ENCODE peak calls at places on chromosomes 7 and 10, in six cellular contexts. Y is GM12878, C is GM23338, Q is WTC11, V is K562, M is HepG2. I is an unnamed sample.

GRCh38 chr10:88108115-88108610 is 244.7 kb downstream of the PTEN start:
- DNase-seq in Y (peak; percentile 94), C (no peak), Q (no peak), V (no peak), M (no peak), I (no peak)

GRCh38 chr7:148863324-148863723 is 20.8 kb downstream of the EZH2 start:
- DNase-seq in Y (no peak), C (no peak), Q (no peak), V (no peak), M (no peak), I (no peak)

GRCh38 chr7:139451638-139452037 is 31.8 kb downstream of the KLRG2 start:
- DNase-seq in Y (no peak), C (no peak), Q (no peak), V (peak; percentile 59), M (no peak), I (no peak)

GRCh38 chr7:48518092-48518491 is 346.8 kb downstream of the ABCA13 start:
- DNase-seq in Y (no peak), C (no peak), Q (no peak), V (no peak), M (no peak), I (no peak)

GRCh38 chr7:96331233-96331632 is 9.3 kb upstream of the SLC25A13 start:
- DNase-seq in Y (no peak), C (no peak), Q (no peak), V (no peak), M (peak; percentile 69), I (no peak)

GRCh38 chr7:94111009-94111408 is 106.9 kb upstream of the BET1 start:
- DNase-seq in Y (no peak), C (no peak), Q (no peak), V (no peak), M (no peak), I (no peak)

GRCh38 chr7:95141755-95142154 is 182.6 kb downstream of the PON1 start:
- DNase-seq in Y (no peak), C (no peak), Q (no peak), V (no peak), M (no peak), I (no peak)

GRCh38 chr7:44854644-44855364 is 6.9 kb upstream of the H2AZ2 start:
- DNase-seq in Y (no peak), C (no peak), Q (no peak), V (no peak), M (no peak), I (no peak)

GRCh38 chr10:86400705-86401587 is 34.4 kb upstream of the GRID1 start:
- DNase-seq in Y (no peak), C (peak; percentile 47), Q (peak; percentile 50), V (no peak), M (peak; percentile 27), I (peak; percentile 83)

GRCh38 chr7:89839329-89839728 is 314.9 kb upstream of the STEAP1 start:
- DNase-seq in Y (no peak), C (no peak), Q (no peak), V (no peak), M (no peak), I (no peak)

GRCh38 chr7:152054377-152055230 is 29.1 kb downstream of the GALNT11 start:
- DNase-seq in Y (no peak), C (peak; percentile 23), Q (no peak), V (no peak), M (peak; percentile 68), I (no peak)

GRCh38 chr7:91397099-91397498 is 132.9 kb downstream of the FZD1 start:
- DNase-seq in Y (no peak), C (no peak), Q (no peak), V (no peak), M (no peak), I (no peak)

GRCh38 chr7:50068026-50068425 is 25.0 kb downstream of the ZPBP start:
- DNase-seq in Y (no peak), C (peak; percentile 25), Q (no peak), V (no peak), M (peak; percentile 12), I (no peak)

GRCh38 chr10:43261578-43261965 is 5.3 kb downstream of the RASGEF1A start:
- DNase-seq in Y (no peak), C (no peak), Q (no peak), V (no peak), M (no peak), I (no peak)

GRCh38 chr10:35259769-35260397 is 76.4 kb upstream of the CCNY start:
- DNase-seq in Y (no peak), C (no peak), Q (no peak), V (no peak), M (peak; percentile 14), I (no peak)

GRCh38 chr7:77538186-77538907 is 1.3 kb downstream of the PTPN12 start:
- DNase-seq in Y (no peak), C (peak; percentile 91), Q (peak; percentile 69), V (peak; percentile 75), M (peak; percentile 88), I (peak; percentile 65)

GRCh38 chr10:58577394-58577793 is 64.7 kb downstream of the BICC1 start:
- DNase-seq in Y (no peak), C (no peak), Q (no peak), V (no peak), M (no peak), I (no peak)

GRCh38 chr10:69810097-69810496 is 8.4 kb downstream of the COL13A1 start:
- DNase-seq in Y (no peak), C (no peak), Q (no peak), V (no peak), M (no peak), I (no peak)

GRCh38 chr7:64636386-64636785 is 29.5 kb upstream of the ZNF107 start:
- DNase-seq in Y (no peak), C (peak; percentile 51), Q (no peak), V (peak; percentile 16), M (no peak), I (no peak)

GRCh38 chr10:16954280-16955030 is 137.2 kb upstream of the RSU1 start:
- DNase-seq in Y (no peak), C (no peak), Q (no peak), V (no peak), M (no peak), I (no peak)

GRCh38 chr7:3157541-3158287 is 114.0 kb upstream of the CARD11 start:
- DNase-seq in Y (no peak), C (no peak), Q (no peak), V (no peak), M (peak; percentile 10), I (no peak)

GRCh38 chr10:15152556-15152955 is 15.9 kb downstream of the NMT2 start:
- DNase-seq in Y (no peak), C (no peak), Q (no peak), V (no peak), M (no peak), I (no peak)

GRCh38 chr10:55410415-55410885 is 609.4 kb upstream of the PCDH15 start:
- DNase-seq in Y (no peak), C (peak; percentile 54), Q (peak; percentile 18), V (no peak), M (no peak), I (peak; percentile 19)

GRCh38 chr7:64888901-64889685 is 14.0 kb upstream of the ZNF273 start:
- DNase-seq in Y (no peak), C (peak; percentile 53), Q (no peak), V (no peak), M (no peak), I (peak; percentile 62)

GRCh38 chr7:123847868-123848267 is 2.9 kb downstream of the HYAL4 start:
- DNase-seq in Y (no peak), C (no peak), Q (no peak), V (no peak), M (no peak), I (no peak)
- TF ChIP-seq CREB1 in Y (no peak), C (no peak), Q (no peak), V (no peak), M (no peak), I (no peak)

DNA sequence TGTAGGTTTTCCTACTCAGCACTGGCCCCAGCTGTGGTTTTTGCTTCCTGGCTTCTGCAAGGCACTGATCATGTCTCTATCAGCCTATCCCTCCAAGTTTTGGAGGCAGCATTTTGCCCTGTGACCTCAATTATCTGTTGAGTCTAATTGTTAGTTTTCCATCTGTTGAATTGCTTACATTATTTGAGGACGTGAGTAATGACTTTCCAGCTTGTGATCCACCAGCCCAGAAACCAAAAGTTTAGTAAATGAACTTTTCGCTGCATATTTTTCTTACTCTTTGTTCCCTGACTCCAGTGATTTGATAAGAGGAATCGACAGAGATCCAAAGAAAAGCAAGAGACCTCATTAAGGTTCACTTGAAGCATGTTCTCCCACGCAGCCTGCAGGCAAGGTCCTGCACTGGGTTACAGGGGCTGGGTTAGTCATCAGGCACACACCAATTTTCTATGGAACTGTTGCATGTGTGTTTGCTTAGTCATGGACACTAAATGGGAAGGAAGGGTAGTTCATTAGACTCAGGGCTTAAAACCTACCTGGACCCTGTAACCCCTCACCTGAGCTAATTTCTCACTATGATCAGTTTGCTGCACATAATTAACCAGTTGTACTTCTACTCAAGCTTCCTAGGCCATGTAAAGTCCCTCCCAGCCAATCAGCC is 57.2 kb downstream of the AKR1E2 start:
- DNase-seq in Y (no peak), C (no peak), Q (no peak), V (peak; percentile 63), M (peak; percentile 15), I (no peak)
- TF ChIP-seq CREB1 in Y (no peak), C (no peak), Q (no peak), V (no peak), M (no peak), I (no peak)

DNA sequence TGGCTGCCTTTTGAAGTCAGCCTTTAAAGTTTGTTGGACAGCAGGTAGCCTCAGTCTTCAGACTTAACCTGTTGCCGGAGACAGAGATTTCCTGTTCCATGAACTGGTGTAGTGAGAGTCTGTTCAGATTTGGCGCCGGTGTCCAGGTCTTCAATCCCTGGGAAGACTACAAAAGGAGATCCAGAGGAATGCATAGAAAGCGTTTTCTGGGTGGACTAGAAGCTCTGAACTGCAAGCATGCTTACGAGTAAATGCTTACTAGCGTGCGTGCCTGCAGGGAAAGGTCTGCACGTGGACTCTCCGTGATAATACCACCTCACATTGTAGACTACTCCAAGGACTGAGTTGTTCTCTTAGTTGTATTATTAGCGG is 872 bp downstream of the GLRX3 start:
- DNase-seq in Y (no peak), C (no peak), Q (no peak), V (no peak), M (peak; percentile 29), I (no peak)
- TF ChIP-seq CREB1 in Y (no peak), C (no peak), Q (no peak), V (no peak), M (no peak), I (no peak)

GRCh38 chr10:48506147-48506917 is 98.5 kb downstream of the ARHGAP22 start:
- DNase-seq in Y (no peak), C (no peak), Q (no peak), V (peak; percentile 81), M (peak; percentile 88), I (no peak)
- TF ChIP-seq CREB1 in Y (no peak), C (no peak), Q (no peak), V (no peak), M (peak; percentile 7), I (no peak)

DNA sequence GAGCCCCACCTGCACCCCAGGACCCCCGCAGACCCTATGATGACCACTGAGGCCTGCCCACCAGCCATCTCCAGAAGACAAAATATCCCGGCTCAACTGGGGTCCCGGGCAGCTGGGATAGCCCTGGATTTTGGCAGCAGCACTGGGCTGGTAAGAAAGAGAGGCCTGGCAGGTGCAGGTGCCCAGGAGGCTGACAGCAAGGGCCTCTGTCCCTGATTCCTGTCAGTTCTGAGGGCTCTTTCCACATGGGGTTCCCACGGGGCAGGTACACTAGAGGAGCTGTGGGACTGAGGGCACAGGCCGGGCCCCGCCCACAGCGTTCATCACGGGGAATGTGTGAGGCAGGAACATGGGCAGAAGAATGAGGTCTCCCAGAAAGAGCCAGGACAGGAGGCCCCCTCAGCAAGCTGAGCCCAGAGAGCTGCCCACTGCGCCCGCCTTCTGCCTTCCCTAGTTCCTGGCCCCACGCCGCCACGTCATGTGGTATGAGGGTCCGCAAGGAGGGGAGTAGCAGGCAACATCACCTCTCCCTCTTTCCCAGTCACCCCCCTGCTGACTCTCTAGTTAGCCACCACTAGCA is 12.8 kb upstream of the NDST2 start:
- DNase-seq in Y (no peak), C (no peak), Q (no peak), V (no peak), M (no peak), I (no peak)
- TF ChIP-seq CREB1 in Y (no peak), C (no peak), Q (no peak), V (no peak), M (no peak), I (no peak)

I was measured in H1.